ENCODE peak calls at places on chromosomes 13 and 19, in five cellular contexts. One of them, this sample, is unnamed.

GRCh38 chr13:98741741-98742435 is 10.6 kb downstream of the SLC15A1 start:
- DNase-seq in PC-3: no peak
- DNase-seq in MM.1S: no peak
- DNase-seq in HCT116: no peak
- DNase-seq in SK-N-SH: no peak
- DNase-seq in this sample: no peak

GRCh38 chr13:43830481-43830873 is 43.7 kb upstream of the ENOX1 start:
- DNase-seq in PC-3: peak; percentile 11
- DNase-seq in MM.1S: no peak
- DNase-seq in HCT116: no peak
- DNase-seq in SK-N-SH: no peak
- DNase-seq in this sample: no peak

GRCh38 chr13:107480130-107480529 is 735.2 kb downstream of the LIG4 start:
- DNase-seq in PC-3: no peak
- DNase-seq in MM.1S: no peak
- DNase-seq in HCT116: no peak
- DNase-seq in SK-N-SH: no peak
- DNase-seq in this sample: no peak

GRCh38 chr19:10068205-10068604 is 17.9 kb upstream of the SHFL start:
- DNase-seq in PC-3: no peak
- DNase-seq in MM.1S: no peak
- DNase-seq in HCT116: no peak
- DNase-seq in SK-N-SH: no peak
- DNase-seq in this sample: no peak

GRCh38 chr13:110525328-110526319 is 35.9 kb downstream of the RAB20 start:
- DNase-seq in PC-3: no peak
- DNase-seq in MM.1S: peak; percentile 97
- DNase-seq in HCT116: no peak
- DNase-seq in SK-N-SH: no peak
- DNase-seq in this sample: no peak

GRCh38 chr13:45718063-45718462 is 15.9 kb downstream of the CBY2 start:
- DNase-seq in PC-3: peak; percentile 41
- DNase-seq in MM.1S: peak; percentile 35
- DNase-seq in HCT116: peak; percentile 8
- DNase-seq in SK-N-SH: peak; percentile 48
- DNase-seq in this sample: peak; percentile 70

GRCh38 chr13:84980571-84980970 is 818.6 kb downstream of the SLITRK6 start:
- DNase-seq in PC-3: no peak
- DNase-seq in MM.1S: no peak
- DNase-seq in HCT116: no peak
- DNase-seq in SK-N-SH: no peak
- DNase-seq in this sample: no peak

GRCh38 chr13:19252381-19252780 is 70.8 kb upstream of the TUBA3C start:
- DNase-seq in PC-3: no peak
- DNase-seq in MM.1S: no peak
- DNase-seq in HCT116: no peak
- DNase-seq in SK-N-SH: no peak
- DNase-seq in this sample: no peak

GRCh38 chr13:108214511-108215383 is 589 bp downstream of the LIG4 start:
- DNase-seq in PC-3: peak; percentile 19
- DNase-seq in MM.1S: no peak
- DNase-seq in HCT116: no peak
- DNase-seq in SK-N-SH: peak; percentile 36
- DNase-seq in this sample: peak; percentile 51

GRCh38 chr13:110343241-110343865 is 36.3 kb downstream of the COL4A2 start:
- DNase-seq in PC-3: peak; percentile 87
- DNase-seq in MM.1S: no peak
- DNase-seq in HCT116: peak; percentile 15
- DNase-seq in SK-N-SH: no peak
- DNase-seq in this sample: no peak

GRCh38 chr13:41099986-41100385 is 32.6 kb downstream of the KBTBD6 start:
- DNase-seq in PC-3: no peak
- DNase-seq in MM.1S: no peak
- DNase-seq in HCT116: no peak
- DNase-seq in SK-N-SH: no peak
- DNase-seq in this sample: no peak

GRCh38 chr19:8141726-8142524 is 7.5 kb downstream of the FBN3 start:
- DNase-seq in PC-3: no peak
- DNase-seq in MM.1S: no peak
- DNase-seq in HCT116: no peak
- DNase-seq in SK-N-SH: peak; percentile 28
- DNase-seq in this sample: no peak

GRCh38 chr13:107373551-107373950 is 805.6 kb upstream of the ARGLU1 start:
- DNase-seq in PC-3: peak; percentile 75
- DNase-seq in MM.1S: no peak
- DNase-seq in HCT116: no peak
- DNase-seq in SK-N-SH: no peak
- DNase-seq in this sample: peak; percentile 56

GRCh38 chr19:55433292-55433691 is 9.8 kb downstream of the SHISA7 start:
- DNase-seq in PC-3: no peak
- DNase-seq in MM.1S: no peak
- DNase-seq in HCT116: no peak
- DNase-seq in SK-N-SH: no peak
- DNase-seq in this sample: no peak

GRCh38 chr13:50400930-50401553 is 385.8 kb downstream of the KCNRG start:
- DNase-seq in PC-3: no peak
- DNase-seq in MM.1S: no peak
- DNase-seq in HCT116: no peak
- DNase-seq in SK-N-SH: no peak
- DNase-seq in this sample: no peak

GRCh38 chr13:101945435-101945834 is 456.4 kb downstream of the FGF14 start:
- DNase-seq in PC-3: no peak
- DNase-seq in MM.1S: no peak
- DNase-seq in HCT116: no peak
- DNase-seq in SK-N-SH: no peak
- DNase-seq in this sample: peak; percentile 29

GRCh38 chr13:34207334-34207733 is 389.4 kb downstream of the RFC3 start:
- DNase-seq in PC-3: peak; percentile 69
- DNase-seq in MM.1S: no peak
- DNase-seq in HCT116: no peak
- DNase-seq in SK-N-SH: no peak
- DNase-seq in this sample: no peak

GRCh38 chr19:15631817-15632216 is 8.9 kb upstream of the CYP4F3 start:
- DNase-seq in PC-3: peak; percentile 43
- DNase-seq in MM.1S: peak; percentile 19
- DNase-seq in HCT116: no peak
- DNase-seq in SK-N-SH: peak; percentile 47
- DNase-seq in this sample: peak; percentile 6

GRCh38 chr13:100102042-100102441 is 13.1 kb downstream of the PCCA start:
- DNase-seq in PC-3: no peak
- DNase-seq in MM.1S: no peak
- DNase-seq in HCT116: no peak
- DNase-seq in SK-N-SH: no peak
- DNase-seq in this sample: no peak

GRCh38 chr19:4390017-4390861 is 10.1 kb downstream of the SH3GL1 start:
- DNase-seq in PC-3: no peak
- DNase-seq in MM.1S: no peak
- DNase-seq in HCT116: no peak
- DNase-seq in SK-N-SH: no peak
- DNase-seq in this sample: peak; percentile 87
- H3K9ac ChIP-seq in PC-3: no peak overlapping the region
- H3K9ac ChIP-seq in MM.1S: no peak overlapping the region
- H3K9ac ChIP-seq in HCT116: no peak overlapping the region
- H3K9ac ChIP-seq in SK-N-SH: no peak overlapping the region
- H3K9ac ChIP-seq in this sample: no peak overlapping the region

GRCh38 chr19:33720155-33720493 is 76.5 kb upstream of the KCTD15 start:
- DNase-seq in PC-3: no peak
- DNase-seq in MM.1S: no peak
- DNase-seq in HCT116: no peak
- DNase-seq in SK-N-SH: no peak
- DNase-seq in this sample: no peak

GRCh38 chr19:33719366-33720154 is 77.1 kb upstream of the KCTD15 start:
- DNase-seq in PC-3: no peak
- DNase-seq in MM.1S: no peak
- DNase-seq in HCT116: no peak
- DNase-seq in SK-N-SH: no peak
- DNase-seq in this sample: no peak

GRCh38 chr19:33721735-33722297 is 74.9 kb upstream of the KCTD15 start:
- DNase-seq in PC-3: no peak
- DNase-seq in MM.1S: no peak
- DNase-seq in HCT116: no peak
- DNase-seq in SK-N-SH: no peak
- DNase-seq in this sample: no peak

GRCh38 chr19:33722456-33723239 is 74.0 kb upstream of the KCTD15 start:
- DNase-seq in PC-3: no peak
- DNase-seq in MM.1S: no peak
- DNase-seq in HCT116: no peak
- DNase-seq in SK-N-SH: peak; percentile 65
- DNase-seq in this sample: no peak

DNA sequence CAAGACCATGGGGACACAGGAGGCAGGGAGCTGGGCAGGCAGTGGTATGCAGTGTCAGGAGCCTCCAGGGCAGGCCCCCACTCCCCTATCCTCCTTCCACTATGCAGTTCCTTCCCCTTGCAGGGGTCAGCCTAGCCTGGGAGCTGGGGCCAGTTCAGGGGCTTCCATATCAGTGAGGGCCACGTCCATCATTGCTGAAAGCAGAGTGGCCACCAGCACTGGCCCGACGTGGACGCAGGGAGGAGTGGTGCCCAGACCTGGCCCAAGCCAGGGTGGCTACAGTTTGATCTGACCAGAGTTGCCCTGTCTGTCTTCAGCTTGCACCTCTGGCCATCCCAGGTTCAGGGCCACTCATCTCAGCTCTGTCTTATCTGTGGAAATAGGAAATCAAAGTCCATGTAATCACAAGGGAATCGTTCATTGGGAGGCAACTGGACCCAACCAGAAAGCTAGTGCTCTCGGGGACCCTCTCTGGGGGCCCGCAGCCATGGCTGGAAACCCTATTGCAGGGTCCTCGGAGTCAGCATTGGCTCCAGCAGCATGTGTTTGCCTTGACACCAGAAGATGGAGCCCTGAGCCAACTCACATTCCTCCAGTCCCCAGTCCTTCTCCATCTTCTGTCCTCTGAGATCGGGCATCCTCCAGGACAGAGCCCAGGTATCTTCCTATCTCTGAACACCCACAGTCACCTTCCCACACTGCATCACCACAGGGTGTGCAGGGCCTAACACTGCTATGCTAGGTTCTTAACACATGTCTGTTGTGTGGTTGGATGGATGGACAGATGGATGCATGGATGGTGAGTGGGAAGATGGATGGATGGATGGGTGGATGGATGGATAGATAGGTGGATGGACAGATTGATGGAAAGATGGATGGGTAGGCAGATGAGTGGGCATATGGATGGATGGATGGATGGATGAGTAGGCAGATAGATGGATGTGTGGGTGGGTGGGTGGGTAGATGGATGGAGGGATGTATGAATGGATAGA is 75.7 kb upstream of the KCTD15 start:
- DNase-seq in PC-3: no peak
- DNase-seq in MM.1S: no peak
- DNase-seq in HCT116: no peak
- DNase-seq in SK-N-SH: no peak
- DNase-seq in this sample: peak; percentile 49
- TF ChIP-seq CTCF in PC-3: no peak
- TF ChIP-seq CTCF in MM.1S: peak; percentile 30
- TF ChIP-seq CTCF in HCT116: no peak
- TF ChIP-seq CTCF in SK-N-SH: no peak
- TF ChIP-seq CTCF in this sample: peak; percentile 46

GRCh38 chr13:52848455-52849190 is at the start of gene PCDH8:
- DNase-seq in PC-3: no peak
- DNase-seq in MM.1S: no peak
- DNase-seq in HCT116: no peak
- DNase-seq in SK-N-SH: peak; percentile 93
- DNase-seq in this sample: peak; percentile 96

GRCh38 chr13:52849727-52850395 is 1.4 kb upstream of the PCDH8 start:
- DNase-seq in PC-3: no peak
- DNase-seq in MM.1S: no peak
- DNase-seq in HCT116: no peak
- DNase-seq in SK-N-SH: no peak
- DNase-seq in this sample: peak; percentile 40

GRCh38 chr13:52851153-52851962 is 2.9 kb upstream of the PCDH8 start:
- DNase-seq in PC-3: no peak
- DNase-seq in MM.1S: peak; percentile 83
- DNase-seq in HCT116: no peak
- DNase-seq in SK-N-SH: peak; percentile 68
- DNase-seq in this sample: peak; percentile 97

GRCh38 chr13:52852444-52852843 is 4.0 kb upstream of the PCDH8 start:
- DNase-seq in PC-3: no peak
- DNase-seq in MM.1S: no peak
- DNase-seq in HCT116: no peak
- DNase-seq in SK-N-SH: peak; percentile 66
- DNase-seq in this sample: no peak

GRCh38 chr13:52850396-52851152 is 2.1 kb upstream of the PCDH8 start:
- DNase-seq in PC-3: peak; percentile 38
- DNase-seq in MM.1S: peak; percentile 74
- DNase-seq in HCT116: no peak
- DNase-seq in SK-N-SH: peak; percentile 71
- DNase-seq in this sample: peak; percentile 93
- TF ChIP-seq EZH2phosphoT487 in PC-3: no peak
- TF ChIP-seq EZH2phosphoT487 in MM.1S: no peak
- TF ChIP-seq EZH2phosphoT487 in HCT116: no peak
- TF ChIP-seq EZH2phosphoT487 in SK-N-SH: no peak
- TF ChIP-seq EZH2phosphoT487 in this sample: peak; percentile 41

GRCh38 chr13:72505376-72505775 is 222.1 kb downstream of the MZT1 start:
- DNase-seq in PC-3: no peak
- DNase-seq in MM.1S: no peak
- DNase-seq in HCT116: no peak
- DNase-seq in SK-N-SH: no peak
- DNase-seq in this sample: no peak

GRCh38 chr13:72506706-72507105 is 220.7 kb downstream of the MZT1 start:
- DNase-seq in PC-3: no peak
- DNase-seq in MM.1S: no peak
- DNase-seq in HCT116: no peak
- DNase-seq in SK-N-SH: no peak
- DNase-seq in this sample: no peak

GRCh38 chr13:72508392-72508791 is 219.0 kb downstream of the MZT1 start:
- DNase-seq in PC-3: no peak
- DNase-seq in MM.1S: no peak
- DNase-seq in HCT116: no peak
- DNase-seq in SK-N-SH: no peak
- DNase-seq in this sample: no peak

GRCh38 chr13:72504026-72504925 is 223.2 kb downstream of the MZT1 start:
- DNase-seq in PC-3: no peak
- DNase-seq in MM.1S: no peak
- DNase-seq in HCT116: no peak
- DNase-seq in SK-N-SH: no peak
- DNase-seq in this sample: peak; percentile 21

DNA sequence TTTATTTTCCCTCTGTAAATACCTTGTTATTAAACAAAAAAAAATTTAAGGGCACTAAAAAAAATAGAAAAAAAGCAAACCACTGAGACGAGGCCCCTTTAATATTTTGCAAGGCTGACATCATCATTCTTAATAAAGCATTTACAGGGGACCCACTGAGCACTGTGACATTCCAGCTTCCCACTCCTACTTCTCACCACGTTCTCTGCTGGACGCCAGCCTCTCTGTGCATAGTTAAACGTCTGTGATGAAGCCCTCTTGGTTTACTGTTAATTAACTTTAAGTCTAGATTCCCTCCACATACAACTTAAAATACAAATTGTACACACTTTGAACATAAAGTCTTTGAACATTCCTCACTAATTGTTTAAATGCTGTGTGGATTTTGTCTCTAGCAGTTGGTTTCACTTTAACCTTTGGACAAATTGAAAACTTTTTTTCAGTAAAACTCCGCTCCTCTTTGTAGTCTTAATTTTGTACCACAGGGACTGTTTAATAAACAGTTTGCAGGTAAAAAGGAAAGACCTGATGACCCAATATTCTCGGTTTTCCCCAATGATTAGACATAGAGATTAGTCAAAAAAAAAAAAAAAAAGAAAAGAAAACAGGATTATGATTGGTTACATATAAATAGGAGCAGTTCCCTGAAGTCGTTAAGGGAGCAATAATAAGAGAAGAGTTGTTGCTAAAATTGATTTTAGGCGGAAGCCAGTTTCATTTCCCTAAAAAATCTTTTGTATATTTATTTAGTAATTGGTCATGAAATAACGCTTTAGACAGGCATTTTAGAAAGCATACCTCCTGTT is 219.8 kb downstream of the MZT1 start:
- DNase-seq in PC-3: no peak
- DNase-seq in MM.1S: no peak
- DNase-seq in HCT116: no peak
- DNase-seq in SK-N-SH: no peak
- DNase-seq in this sample: no peak
- H3K9ac ChIP-seq in PC-3: no peak overlapping the region
- H3K9ac ChIP-seq in MM.1S: no peak overlapping the region
- H3K9ac ChIP-seq in HCT116: no peak overlapping the region
- H3K9ac ChIP-seq in SK-N-SH: peak overlapping the region; percentile 40
- H3K9ac ChIP-seq in this sample: no peak overlapping the region